ENCODE peak calls at places on chromosomes 11 and 22, in five cellular contexts. One of them, this sample, is unnamed.

GRCh38 chr22:19886605-19887250 is 32.1 kb upstream of the GNB1L start:
- DNase-seq in H9: no peak
- DNase-seq in mesendoderm: no peak
- DNase-seq in IMR-90: peak
- DNase-seq in neuronal stem cell: no peak
- DNase-seq in this sample: no peak

GRCh38 chr11:111105566-111105965 is 140.0 kb upstream of the POU2AF2 start:
- DNase-seq in IMR-90: peak
- DNase-seq in H9: no peak
- DNase-seq in mesendoderm: peak
- DNase-seq in neuronal stem cell: no peak
- DNase-seq in this sample: no peak

GRCh38 chr11:75246006-75246672 is 5.6 kb downstream of the TPBGL start:
- DNase-seq in neuronal stem cell: no peak
- DNase-seq in H9: peak
- DNase-seq in IMR-90: no peak
- DNase-seq in mesendoderm: no peak
- DNase-seq in this sample: no peak

GRCh38 chr11:44961894-44962293 is 11.2 kb upstream of the TP53I11 start:
- DNase-seq in H9: no peak
- DNase-seq in neuronal stem cell: no peak
- DNase-seq in IMR-90: no peak
- DNase-seq in mesendoderm: no peak
- DNase-seq in this sample: no peak

GRCh38 chr22:19943665-19944026 is 2.0 kb upstream of the TXNRD2 start:
- DNase-seq in H9: peak
- DNase-seq in mesendoderm: peak
- DNase-seq in IMR-90: peak
- DNase-seq in neuronal stem cell: no peak
- DNase-seq in this sample: no peak

GRCh38 chr11:70508231-70508480 is 109.8 kb downstream of the CTTN start:
- DNase-seq in mesendoderm: no peak
- DNase-seq in H9: no peak
- DNase-seq in IMR-90: no peak
- DNase-seq in neuronal stem cell: no peak
- DNase-seq in this sample: no peak

GRCh38 chr22:27318516-27318915 is 483.0 kb downstream of the MN1 start:
- DNase-seq in IMR-90: peak
- DNase-seq in neuronal stem cell: no peak
- DNase-seq in mesendoderm: peak
- DNase-seq in H9: peak
- DNase-seq in this sample: no peak

GRCh38 chr22:46762238-46763050 is at the start of gene TBC1D22A:
- DNase-seq in mesendoderm: peak
- DNase-seq in IMR-90: peak
- DNase-seq in neuronal stem cell: peak
- DNase-seq in H9: peak
- DNase-seq in this sample: peak

GRCh38 chr11:5564259-5565019 is 16.1 kb upstream of the OR52H1 start:
- DNase-seq in neuronal stem cell: no peak
- DNase-seq in IMR-90: peak
- DNase-seq in H9: no peak
- DNase-seq in mesendoderm: peak
- DNase-seq in this sample: no peak

DNA sequence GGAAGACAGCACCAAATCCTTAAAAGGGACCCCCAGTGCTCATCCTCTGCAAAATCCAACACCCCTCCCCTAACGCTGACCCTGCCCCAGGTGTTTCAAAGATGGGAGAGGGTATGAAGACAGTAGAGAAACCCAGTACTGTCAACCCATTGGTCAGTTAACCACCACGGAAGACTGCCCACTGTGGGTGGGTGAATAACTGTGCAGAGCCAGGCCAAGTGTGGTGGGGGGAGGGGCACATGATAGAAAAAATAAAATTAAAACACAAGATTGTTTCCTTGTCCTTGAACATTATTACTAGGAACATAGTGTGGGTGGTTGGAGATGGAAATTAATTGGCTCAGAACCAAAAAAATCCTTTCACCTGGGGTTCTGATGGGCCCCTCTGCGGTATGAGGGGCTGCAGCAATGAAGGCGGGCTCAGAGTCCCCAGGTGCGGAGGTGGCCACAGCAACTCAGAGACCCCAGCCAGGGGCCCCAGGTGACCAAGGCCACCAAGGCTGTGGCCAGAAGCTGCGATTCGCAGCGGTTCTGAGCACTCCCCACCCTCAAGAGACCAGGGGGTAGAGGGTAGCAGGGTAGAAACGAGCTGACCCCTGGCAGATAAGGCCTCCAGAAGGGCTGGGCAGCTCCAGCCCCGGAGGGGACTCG is 1.1 kb downstream of the TNKS1BP1 start:
- DNase-seq in H9: no peak
- DNase-seq in IMR-90: peak
- DNase-seq in mesendoderm: no peak
- DNase-seq in neuronal stem cell: no peak
- DNase-seq in this sample: no peak
- H2BK15ac ChIP-seq in H9: no peak
- H2BK15ac ChIP-seq in IMR-90: peak
- H2BK15ac ChIP-seq in mesendoderm: no peak
- H2BK15ac ChIP-seq in neuronal stem cell: no peak
- H2BK15ac ChIP-seq in this sample: no peak

GRCh38 chr11:122724520-122724919 is 69.0 kb downstream of the UBASH3B start:
- DNase-seq in neuronal stem cell: no peak
- DNase-seq in H9: no peak
- DNase-seq in mesendoderm: peak
- DNase-seq in IMR-90: peak
- DNase-seq in this sample: no peak
- H2BK15ac ChIP-seq in neuronal stem cell: peak
- H2BK15ac ChIP-seq in H9: no peak
- H2BK15ac ChIP-seq in mesendoderm: no peak
- H2BK15ac ChIP-seq in IMR-90: peak
- H2BK15ac ChIP-seq in this sample: no peak

GRCh38 chr11:88086297-88086696 is 88.9 kb downstream of the RAB38 start:
- DNase-seq in neuronal stem cell: no peak
- DNase-seq in IMR-90: no peak
- DNase-seq in mesendoderm: no peak
- DNase-seq in H9: no peak
- DNase-seq in this sample: no peak
- H2BK15ac ChIP-seq in neuronal stem cell: no peak
- H2BK15ac ChIP-seq in IMR-90: no peak
- H2BK15ac ChIP-seq in mesendoderm: no peak
- H2BK15ac ChIP-seq in H9: no peak
- H2BK15ac ChIP-seq in this sample: no peak

GRCh38 chr11:36453678-36454077 is 56.4 kb downstream of the TRAF6 start:
- DNase-seq in IMR-90: peak
- DNase-seq in mesendoderm: no peak
- DNase-seq in H9: no peak
- DNase-seq in neuronal stem cell: no peak
- DNase-seq in this sample: no peak

GRCh38 chr11:36454991-36455611 is 55.0 kb downstream of the TRAF6 start:
- DNase-seq in neuronal stem cell: peak
- DNase-seq in mesendoderm: no peak
- DNase-seq in H9: no peak
- DNase-seq in IMR-90: no peak
- DNase-seq in this sample: no peak

GRCh38 chr11:36455658-36456111 is 54.4 kb downstream of the TRAF6 start:
- DNase-seq in mesendoderm: peak
- DNase-seq in IMR-90: peak
- DNase-seq in H9: no peak
- DNase-seq in neuronal stem cell: peak
- DNase-seq in this sample: no peak

GRCh38 chr11:36452987-36453386 is 57.1 kb downstream of the TRAF6 start:
- DNase-seq in mesendoderm: no peak
- DNase-seq in neuronal stem cell: no peak
- DNase-seq in H9: no peak
- DNase-seq in IMR-90: no peak
- DNase-seq in this sample: no peak

GRCh38 chr11:36454551-36454950 is 55.5 kb downstream of the TRAF6 start:
- DNase-seq in H9: no peak
- DNase-seq in IMR-90: no peak
- DNase-seq in mesendoderm: no peak
- DNase-seq in neuronal stem cell: no peak
- DNase-seq in this sample: no peak
- H2BK15ac ChIP-seq in H9: no peak
- H2BK15ac ChIP-seq in IMR-90: peak
- H2BK15ac ChIP-seq in mesendoderm: no peak
- H2BK15ac ChIP-seq in neuronal stem cell: no peak
- H2BK15ac ChIP-seq in this sample: peak

GRCh38 chr22:30240541-30241417 is 5.8 kb downstream of the LIF start:
- DNase-seq in IMR-90: peak
- DNase-seq in mesendoderm: no peak
- DNase-seq in neuronal stem cell: no peak
- DNase-seq in H9: no peak
- DNase-seq in this sample: no peak
- H2BK15ac ChIP-seq in IMR-90: peak
- H2BK15ac ChIP-seq in mesendoderm: no peak
- H2BK15ac ChIP-seq in neuronal stem cell: peak
- H2BK15ac ChIP-seq in H9: no peak
- H2BK15ac ChIP-seq in this sample: no peak

GRCh38 chr11:118916842-118917388 is 8.8 kb downstream of the BCL9L start:
- DNase-seq in H9: peak
- DNase-seq in mesendoderm: peak
- DNase-seq in neuronal stem cell: no peak
- DNase-seq in IMR-90: peak
- DNase-seq in this sample: no peak

GRCh38 chr11:118921121-118921928 is 4.4 kb downstream of the BCL9L start:
- DNase-seq in neuronal stem cell: no peak
- DNase-seq in IMR-90: peak
- DNase-seq in H9: peak
- DNase-seq in mesendoderm: peak
- DNase-seq in this sample: peak

GRCh38 chr11:118917488-118918127 is 8.1 kb downstream of the BCL9L start:
- DNase-seq in IMR-90: peak
- DNase-seq in mesendoderm: peak
- DNase-seq in neuronal stem cell: no peak
- DNase-seq in H9: no peak
- DNase-seq in this sample: no peak

GRCh38 chr11:118918128-118918685 is 7.5 kb downstream of the BCL9L start:
- DNase-seq in IMR-90: peak
- DNase-seq in neuronal stem cell: no peak
- DNase-seq in H9: peak
- DNase-seq in mesendoderm: peak
- DNase-seq in this sample: no peak

DNA sequence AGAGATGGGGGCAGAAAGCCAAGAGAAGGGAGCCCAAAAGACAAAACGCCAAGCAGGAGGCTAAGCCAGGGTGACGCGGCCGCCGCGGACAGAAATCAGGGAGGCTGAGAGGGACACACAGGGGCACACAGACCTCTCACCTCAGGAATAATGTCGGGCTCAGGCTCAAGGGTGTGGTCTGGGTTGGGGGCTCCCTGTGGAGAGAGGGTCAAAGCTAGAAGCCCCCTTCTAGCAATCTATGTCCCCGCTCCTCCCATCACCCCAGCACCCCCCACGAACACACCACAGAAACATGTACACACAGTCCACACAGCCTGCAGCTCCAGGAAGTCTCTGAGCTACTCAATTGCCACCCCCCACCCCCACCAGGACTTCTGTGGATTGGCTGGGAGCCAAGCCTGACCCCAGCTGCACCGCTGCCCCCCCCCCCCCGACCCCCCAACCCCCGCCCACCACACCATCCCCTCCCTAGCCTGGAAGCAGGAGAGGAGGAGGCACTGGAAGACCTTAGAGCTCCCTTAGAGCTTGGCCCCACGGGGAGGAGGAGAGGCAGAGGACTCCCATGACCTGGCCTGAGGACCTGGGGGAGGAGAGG is 6.9 kb downstream of the BCL9L start:
- DNase-seq in IMR-90: peak
- DNase-seq in mesendoderm: no peak
- DNase-seq in neuronal stem cell: no peak
- DNase-seq in H9: no peak
- DNase-seq in this sample: no peak
- H2BK15ac ChIP-seq in IMR-90: peak
- H2BK15ac ChIP-seq in mesendoderm: no peak
- H2BK15ac ChIP-seq in neuronal stem cell: peak
- H2BK15ac ChIP-seq in H9: no peak
- H2BK15ac ChIP-seq in this sample: peak

GRCh38 chr11:679271-680207 is 15.5 kb downstream of the DEAF1 start:
- DNase-seq in mesendoderm: no peak
- DNase-seq in H9: no peak
- DNase-seq in IMR-90: no peak
- DNase-seq in neuronal stem cell: no peak
- DNase-seq in this sample: no peak
- H2BK15ac ChIP-seq in mesendoderm: no peak
- H2BK15ac ChIP-seq in H9: no peak
- H2BK15ac ChIP-seq in IMR-90: no peak
- H2BK15ac ChIP-seq in neuronal stem cell: no peak
- H2BK15ac ChIP-seq in this sample: no peak

GRCh38 chr22:38316340-38317236 is 645 bp downstream of the CSNK1E start:
- DNase-seq in H9: no peak
- DNase-seq in IMR-90: peak
- DNase-seq in mesendoderm: peak
- DNase-seq in neuronal stem cell: no peak
- DNase-seq in this sample: peak

GRCh38 chr22:38320605-38321402 is 3.6 kb upstream of the CSNK1E start:
- DNase-seq in H9: no peak
- DNase-seq in IMR-90: no peak
- DNase-seq in neuronal stem cell: no peak
- DNase-seq in mesendoderm: no peak
- DNase-seq in this sample: no peak

GRCh38 chr22:38317237-38317994 is at the start of gene CSNK1E:
- DNase-seq in H9: peak
- DNase-seq in neuronal stem cell: peak
- DNase-seq in IMR-90: peak
- DNase-seq in mesendoderm: peak
- DNase-seq in this sample: peak

GRCh38 chr22:38317995-38318715 is 922 bp upstream of the CSNK1E start:
- DNase-seq in neuronal stem cell: no peak
- DNase-seq in mesendoderm: peak
- DNase-seq in H9: no peak
- DNase-seq in IMR-90: peak
- DNase-seq in this sample: no peak

GRCh38 chr22:38318792-38319773 is 1.9 kb upstream of the CSNK1E start:
- DNase-seq in H9: no peak
- DNase-seq in IMR-90: no peak
- DNase-seq in neuronal stem cell: no peak
- DNase-seq in mesendoderm: peak
- DNase-seq in this sample: no peak
- H2BK15ac ChIP-seq in H9: no peak
- H2BK15ac ChIP-seq in IMR-90: peak
- H2BK15ac ChIP-seq in neuronal stem cell: no peak
- H2BK15ac ChIP-seq in mesendoderm: no peak
- H2BK15ac ChIP-seq in this sample: no peak

This sample was measured in H1.